ENCODE peak calls at places on chromosome 5, in five cellular contexts. O, U, L, E and X are unnamed samples.

GRCh38 chr5:33238826-33239670 is 201.7 kb upstream of the TARS1 start:
- DNase-seq in O (no peak), U (no peak), L (no peak), E (no peak), X (no peak)

GRCh38 chr5:18285257-18285656 is 651.0 kb downstream of the TAF11L14 start:
- DNase-seq in O (no peak), U (no peak), L (no peak), E (no peak), X (no peak)

GRCh38 chr5:1409386-1410110 is 35.7 kb downstream of the SLC6A3 start:
- DNase-seq in O (peak), U (peak), L (no peak), E (no peak), X (no peak)

GRCh38 chr5:64784451-64785025 is 15.8 kb downstream of the CWC27 start:
- DNase-seq in O (peak), U (peak), L (peak), E (peak), X (peak)

GRCh38 chr5:149264432-149265069 is 7.1 kb upstream of the AFAP1L1 start:
- DNase-seq in O (no peak), U (peak), L (peak), E (no peak), X (no peak)

GRCh38 chr5:113250341-113250953 is 184.3 kb downstream of the TSSK1B start:
- DNase-seq in O (peak), U (no peak), L (no peak), E (no peak), X (peak)

GRCh38 chr5:1929108-1929991 is 46.6 kb upstream of the IRX4 start:
- DNase-seq in O (no peak), U (no peak), L (no peak), E (no peak), X (no peak)

GRCh38 chr5:91033370-91033769 is 349.7 kb downstream of the ARRDC3 start:
- DNase-seq in O (no peak), U (no peak), L (no peak), E (no peak), X (no peak)

GRCh38 chr5:23269981-23270380 is 237.4 kb upstream of the PRDM9 start:
- DNase-seq in O (no peak), U (no peak), L (no peak), E (no peak), X (peak)

GRCh38 chr5:148393390-148393741 is 9.6 kb downstream of the FBXO38 start:
- DNase-seq in O (peak), U (no peak), L (peak), E (no peak), X (no peak)

GRCh38 chr5:39513236-39513635 is 88.5 kb upstream of the DAB2 start:
- DNase-seq in O (peak), U (no peak), L (peak), E (no peak), X (no peak)

GRCh38 chr5:123690821-123691220 is 178.8 kb downstream of the CSNK1G3 start:
- DNase-seq in O (peak), U (no peak), L (no peak), E (no peak), X (no peak)

GRCh38 chr5:93658044-93658443 is 75.0 kb downstream of the NR2F1 start:
- DNase-seq in O (peak), U (no peak), L (no peak), E (no peak), X (no peak)

GRCh38 chr5:73706963-73707362 is 81.0 kb downstream of the ARHGEF28 start:
- DNase-seq in O (peak), U (no peak), L (no peak), E (no peak), X (no peak)

GRCh38 chr5:134174841-134175839 is 1.6 kb downstream of the SKP1 start:
- DNase-seq in O (peak), U (no peak), L (peak), E (no peak), X (peak)

GRCh38 chr5:167945542-167946384 is 345.7 kb upstream of the WWC1 start:
- DNase-seq in O (peak), U (no peak), L (no peak), E (no peak), X (no peak)

GRCh38 chr5:180217797-180218196 is 8.8 kb upstream of the RASGEF1C start:
- DNase-seq in O (no peak), U (no peak), L (no peak), E (no peak), X (no peak)

GRCh38 chr5:76331139-76331538 is 71.9 kb upstream of the IQGAP2 start:
- DNase-seq in O (no peak), U (no peak), L (no peak), E (no peak), X (no peak)

GRCh38 chr5:35041251-35041650 is 6.5 kb downstream of the AGXT2 start:
- DNase-seq in O (peak), U (no peak), L (no peak), E (no peak), X (no peak)

GRCh38 chr5:69137807-69138206 is 29.1 kb upstream of the CCNB1 start:
- DNase-seq in O (no peak), U (no peak), L (no peak), E (no peak), X (no peak)

GRCh38 chr5:169029661-169030274 is 271.2 kb downstream of the SLIT3 start:
- DNase-seq in O (no peak), U (no peak), L (no peak), E (no peak), X (no peak)

GRCh38 chr5:126939887-126940286 is 90.5 kb downstream of the MARCHF3 start:
- DNase-seq in O (peak), U (no peak), L (no peak), E (no peak), X (no peak)

GRCh38 chr5:54455413-54456157 is at the start of gene HSPB3:
- DNase-seq in O (peak), U (no peak), L (no peak), E (no peak), X (no peak)

GRCh38 chr5:94072116-94072515 is 330.7 kb upstream of the POU5F2 start:
- DNase-seq in O (peak), U (no peak), L (no peak), E (no peak), X (no peak)

GRCh38 chr5:151056367-151057306 is 24.2 kb downstream of the TNIP1 start:
- DNase-seq in O (no peak), U (no peak), L (no peak), E (no peak), X (no peak)

GRCh38 chr5:82092-82491 is 9.9 kb upstream of the PLEKHG4B start:
- DNase-seq in O (peak), U (no peak), L (peak), E (no peak), X (no peak)

GRCh38 chr5:132496631-132497487 is 6.3 kb upstream of the IRF1 start:
- DNase-seq in O (peak), U (peak), L (peak), E (no peak), X (peak)

GRCh38 chr5:137481596-137481995 is 17.5 kb downstream of the SPOCK1 start:
- DNase-seq in O (no peak), U (no peak), L (no peak), E (no peak), X (no peak)

GRCh38 chr5:150108711-150109605 is 22.6 kb upstream of the CSF1R start:
- DNase-seq in O (no peak), U (no peak), L (no peak), E (no peak), X (no peak)

GRCh38 chr5:171595801-171596231 is 176.4 kb downstream of the FGF18 start:
- DNase-seq in O (peak), U (no peak), L (peak), E (no peak), X (no peak)

GRCh38 chr5:56206126-56206525 is 27.0 kb downstream of the ANKRD55 start:
- DNase-seq in O (peak), U (no peak), L (no peak), E (no peak), X (no peak)

GRCh38 chr5:180860887-180861822 is at the start of gene ZFP62:
- DNase-seq in O (peak), U (peak), L (peak), E (peak), X (peak)

GRCh38 chr5:130231786-130232185 is 327.5 kb downstream of the CHSY3 start:
- DNase-seq in O (no peak), U (no peak), L (no peak), E (no peak), X (no peak)
- TF ChIP-seq BHLHE40 in O (no peak), U (no peak), L (no peak), E (no peak), X (no peak)

GRCh38 chr5:141040763-141041426 is 10.3 kb upstream of the PCDHB1 start:
- DNase-seq in O (peak), U (peak), L (peak), E (no peak), X (peak)
- H3K4me3 ChIP-seq in O (no peak), U (no peak), L (no peak), E (no peak), X (peak)

GRCh38 chr5:109329296-109330252 is 80.2 kb downstream of the PJA2 start:
- DNase-seq in O (peak), U (no peak), L (no peak), E (no peak), X (no peak)
- TF ChIP-seq RFX5 in O (no peak), U (no peak), L (no peak), E (no peak), X (no peak)

GRCh38 chr5:60779431-60779830 is 64.6 kb downstream of the ELOVL7 start:
- DNase-seq in O (no peak), U (no peak), L (no peak), E (no peak), X (no peak)

DNA sequence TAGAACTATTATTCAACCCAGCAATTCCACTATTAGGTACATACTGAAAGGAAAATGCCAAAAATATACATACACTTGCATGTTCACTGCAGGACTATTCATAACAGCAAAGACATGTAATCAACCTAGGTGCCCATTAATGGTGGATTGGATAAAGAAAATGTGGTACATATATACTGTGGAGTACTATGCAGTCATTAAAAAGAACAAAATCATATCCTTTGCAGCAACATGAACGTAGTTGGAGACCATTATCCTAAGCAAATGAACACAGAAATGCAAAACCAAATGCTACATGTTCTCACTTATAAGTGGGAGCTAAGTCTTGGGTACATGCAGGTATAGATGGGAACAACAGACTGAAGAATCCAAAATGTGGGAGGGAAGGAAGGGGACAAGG is 67.7 kb downstream of the ELOVL7 start:
- DNase-seq in O (no peak), U (no peak), L (no peak), E (no peak), X (no peak)
- TF ChIP-seq BHLHE40 in O (no peak), U (no peak), L (no peak), E (no peak), X (no peak)

GRCh38 chr5:14108170-14108996 is 34.8 kb upstream of the TRIO start:
- DNase-seq in O (peak), U (peak), L (peak), E (peak), X (peak)
- H3K4me3 ChIP-seq in O (no peak), U (no peak), L (peak), E (peak), X (no peak)

GRCh38 chr5:178688551-178688950 is 41.9 kb downstream of the ZNF354A start:
- DNase-seq in O (no peak), U (no peak), L (no peak), E (no peak), X (no peak)
- TF ChIP-seq RFX5 in O (no peak), U (no peak), L (no peak), E (no peak), X (no peak)

GRCh38 chr5:143196601-143197259 is 206.8 kb downstream of the NR3C1 start:
- DNase-seq in O (no peak), U (no peak), L (peak), E (no peak), X (no peak)

GRCh38 chr5:143197260-143197656 is 206.2 kb downstream of the NR3C1 start:
- DNase-seq in O (peak), U (no peak), L (no peak), E (no peak), X (no peak)

GRCh38 chr5:143199161-143199560 is 204.3 kb downstream of the NR3C1 start:
- DNase-seq in O (no peak), U (no peak), L (no peak), E (no peak), X (no peak)

GRCh38 chr5:143199843-143200242 is 203.6 kb downstream of the NR3C1 start:
- DNase-seq in O (no peak), U (no peak), L (peak), E (no peak), X (no peak)

DNA sequence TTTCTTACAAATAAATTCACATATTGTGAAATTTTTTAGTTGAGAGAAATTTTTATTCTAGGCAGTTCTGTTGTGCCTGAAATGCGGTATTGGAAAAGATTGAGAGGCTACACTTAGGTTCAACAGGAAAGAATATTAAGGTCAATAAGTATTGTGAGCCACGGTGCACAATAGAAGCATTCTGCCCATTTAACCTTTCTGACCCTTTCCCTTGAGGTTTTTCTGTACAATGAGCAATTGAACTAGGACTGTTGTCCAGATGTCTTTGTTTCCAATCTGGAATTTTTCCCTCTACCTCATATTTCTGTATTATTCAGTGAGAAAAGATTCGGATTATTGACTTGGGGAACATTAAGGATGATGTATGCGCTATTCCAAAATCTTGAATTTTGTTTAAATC is 205.2 kb downstream of the NR3C1 start:
- DNase-seq in O (no peak), U (no peak), L (peak), E (no peak), X (no peak)
- TF ChIP-seq BHLHE40 in O (no peak), U (no peak), L (no peak), E (no peak), X (no peak)